ENCODE peak calls at places on chromosomes 6 and 20, in four cellular contexts. Z, J, Q and O are unnamed samples. For H3K4me1, the result is how much of the 10 kb centered on the place peaks cover.

GRCh38 chr6:111922454-111923297 is 49.4 kb upstream of the FYN start:
- DNase-seq in Q (no peak), J (no peak), Z (no peak), O (no peak)

GRCh38 chr20:25706793-25707192 is 10.1 kb upstream of the ZNF337 start:
- DNase-seq in Q (peak), Z (no peak), J (no peak), O (no peak)

GRCh38 chr6:107600936-107601335 is 111.0 kb downstream of the SOBP start:
- DNase-seq in J (peak), Z (no peak), Q (no peak), O (no peak)

GRCh38 chr6:5315883-5316282 is 54.6 kb downstream of the FARS2 start:
- DNase-seq in Z (no peak), J (no peak), Q (no peak), O (no peak)

GRCh38 chr20:52098186-52098585 is 93.4 kb downstream of the ZFP64 start:
- DNase-seq in Q (no peak), Z (no peak), J (no peak), O (no peak)

GRCh38 chr20:62242196-62242595 is 3.9 kb downstream of the OSBPL2 start:
- DNase-seq in Q (no peak), Z (no peak), J (no peak), O (no peak)

GRCh38 chr6:1609662-1610496 is at the start of gene FOXC1:
- DNase-seq in Q (no peak), J (peak), Z (peak), O (no peak)

GRCh38 chr20:50517817-50518154 is 7.6 kb downstream of the PTPN1 start:
- DNase-seq in Q (no peak), J (no peak), Z (no peak), O (peak)

GRCh38 chr6:152318278-152318677 is 318.9 kb downstream of the SYNE1 start:
- DNase-seq in Z (no peak), J (no peak), Q (no peak), O (no peak)

GRCh38 chr20:33667245-33668086 is 723 bp downstream of the ACTL10 start:
- DNase-seq in Z (peak), J (peak), Q (peak), O (peak)

GRCh38 chr6:119303164-119303887 is 46.2 kb downstream of the MAN1A1 start:
- DNase-seq in Q (no peak), Z (no peak), J (no peak), O (no peak)

GRCh38 chr20:3128585-3128984 is 31.1 kb downstream of the FASTKD5 start:
- DNase-seq in Q (no peak), J (no peak), Z (no peak), O (no peak)

GRCh38 chr6:139443226-139444112 is 69.0 kb upstream of the CITED2 start:
- DNase-seq in Q (no peak), Z (no peak), J (no peak), O (no peak)

GRCh38 chr6:141406761-141407160 is 726.0 kb upstream of the GJE1 start:
- DNase-seq in Z (no peak), Q (no peak), J (no peak), O (no peak)

GRCh38 chr6:134636221-134636830 is 313.6 kb downstream of the ALDH8A1 start:
- DNase-seq in J (peak), Q (peak), Z (no peak), O (no peak)

GRCh38 chr20:9534025-9534424 is 19.6 kb downstream of the LAMP5 start:
- DNase-seq in J (no peak), Z (no peak), Q (no peak), O (no peak)

GRCh38 chr20:1427457-1428054 is 34.7 kb upstream of the FKBP1A start:
- DNase-seq in J (no peak), Z (no peak), Q (no peak), O (no peak)

GRCh38 chr6:10540073-10540746 is 19.1 kb downstream of the GCNT2 start:
- DNase-seq in J (no peak), Q (no peak), Z (no peak), O (no peak)

GRCh38 chr6:151136141-151136755 is 103.5 kb upstream of the AKAP12 start:
- DNase-seq in J (no peak), Z (peak), Q (no peak), O (no peak)

GRCh38 chr6:70270287-70271005 is 32.4 kb downstream of the COL9A1 start:
- DNase-seq in J (no peak), Q (no peak), Z (no peak), O (no peak)

GRCh38 chr6:45052325-45052724 is 275.8 kb upstream of the RUNX2 start:
- DNase-seq in J (no peak), Z (no peak), Q (no peak), O (no peak)

GRCh38 chr6:17932362-17932852 is 55.0 kb downstream of the KIF13A start:
- DNase-seq in Z (peak), Q (no peak), J (peak), O (no peak)

GRCh38 chr6:15481892-15482291 is 180.9 kb downstream of the DTNBP1 start:
- DNase-seq in Q (no peak), J (no peak), Z (no peak), O (no peak)

GRCh38 chr6:1595271-1596087 is 14.2 kb upstream of the FOXC1 start:
- DNase-seq in Q (no peak), J (no peak), Z (no peak), O (no peak)

GRCh38 chr20:63519765-63520593 is 586 bp upstream of the PPDPF start:
- DNase-seq in Z (peak), J (no peak), Q (no peak), O (peak)

GRCh38 chr6:123074616-123075015 is 78.6 kb downstream of the CLVS2 start:
- DNase-seq in Q (no peak), Z (no peak), J (no peak), O (no peak)

GRCh38 chr6:139637766-139638165 is 263.3 kb upstream of the CITED2 start:
- DNase-seq in Z (no peak), J (no peak), Q (no peak), O (no peak)

GRCh38 chr20:42706762-42707161 is 482.9 kb downstream of the PTPRT start:
- DNase-seq in Q (no peak), Z (no peak), J (no peak), O (no peak)

GRCh38 chr6:25834950-25835349 is 3.1 kb upstream of the SLC17A1 start:
- DNase-seq in Q (no peak), J (no peak), Z (no peak), O (no peak)
- H3K4me1 ChIP-seq in Q (under half), J (under half), Z (under half), O (under half)

GRCh38 chr6:165611294-165611693 is 51.7 kb downstream of the PDE10A start:
- DNase-seq in Q (no peak), Z (no peak), J (no peak), O (no peak)

GRCh38 chr6:165616116-165616515 is 46.9 kb downstream of the PDE10A start:
- DNase-seq in Z (no peak), J (no peak), Q (no peak), O (no peak)

GRCh38 chr6:165618241-165618640 is 44.8 kb downstream of the PDE10A start:
- DNase-seq in Z (no peak), Q (no peak), J (no peak), O (no peak)

GRCh38 chr6:165617528-165617927 is 45.5 kb downstream of the PDE10A start:
- DNase-seq in Z (no peak), J (peak), Q (no peak), O (no peak)

GRCh38 chr6:165615629-165616028 is 47.4 kb downstream of the PDE10A start:
- DNase-seq in Q (no peak), Z (peak), J (no peak), O (no peak)
- H3K27ac ChIP-seq in Q (no peak), Z (peak), J (no peak), O (no peak)

DNA sequence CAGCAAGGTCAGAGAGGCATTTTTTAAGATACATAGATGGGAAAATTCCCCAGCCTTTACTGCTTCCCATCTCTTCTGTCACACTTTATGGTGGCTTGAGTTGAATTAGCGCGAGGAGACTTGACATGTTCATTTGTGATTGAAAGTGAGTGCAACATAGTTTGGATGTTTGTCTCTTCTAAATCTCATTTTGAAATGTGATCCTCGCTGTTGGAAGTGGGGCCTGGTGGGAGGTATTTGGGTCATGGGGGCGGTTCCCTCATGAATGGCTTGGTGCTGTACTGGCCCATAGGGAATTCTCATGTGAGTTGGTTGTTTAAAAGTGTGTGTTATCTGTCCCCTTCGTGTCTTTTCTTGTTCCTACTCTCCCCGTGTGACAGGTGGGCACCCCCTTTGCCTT is 237.2 kb downstream of the CDKAL1 start:
- DNase-seq in Z (no peak), Q (no peak), J (no peak), O (no peak)
- H3K4me3 ChIP-seq in Z (no peak), Q (no peak), J (no peak), O (no peak)

DNA sequence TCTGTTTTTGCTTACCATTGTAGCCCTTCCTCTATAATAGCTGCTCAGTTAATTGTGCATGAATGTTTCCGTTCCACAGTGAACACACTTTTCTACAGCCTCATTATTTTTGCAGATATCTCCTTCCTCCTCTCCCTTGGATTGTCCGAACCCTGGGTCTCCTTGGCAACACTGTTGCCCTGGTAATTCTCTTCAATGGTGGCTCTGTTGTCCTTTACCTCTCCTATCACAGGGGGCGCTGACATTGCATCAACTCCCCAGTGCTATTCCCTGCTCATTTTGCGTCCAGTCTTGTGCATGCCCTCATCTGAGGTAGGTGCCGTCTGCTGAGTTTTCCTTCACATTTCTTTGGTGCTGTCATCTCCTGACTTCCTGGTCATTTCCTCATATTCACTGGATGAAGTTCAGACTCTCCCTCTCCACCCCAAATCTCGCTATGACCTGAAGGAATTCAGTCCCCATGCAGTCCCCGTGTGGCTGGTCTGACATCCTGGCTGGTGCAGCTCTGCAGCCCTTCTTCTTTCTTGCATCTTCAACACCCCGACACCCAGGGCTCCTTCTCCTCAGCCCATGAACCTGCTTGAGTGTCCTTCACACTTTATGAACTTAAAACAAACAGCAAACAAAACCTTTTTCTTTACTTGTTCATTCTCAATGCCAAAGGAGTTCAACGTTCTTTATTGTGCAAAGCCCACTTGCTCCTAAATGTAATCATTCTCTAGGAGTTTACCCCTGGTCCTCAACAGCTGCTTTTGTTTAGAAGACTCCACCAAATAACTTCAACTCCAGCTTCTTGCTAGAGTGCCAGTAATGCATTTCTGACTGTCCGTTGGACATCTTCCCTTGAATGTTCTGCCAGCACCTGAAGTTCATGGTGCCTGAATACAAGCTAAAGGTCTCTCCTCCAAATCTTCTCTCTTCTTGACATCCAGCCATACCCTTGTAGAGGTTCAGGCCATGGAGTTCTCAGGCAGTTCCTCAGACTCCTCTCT is 21.3 kb downstream of the PHACTR2 start:
- DNase-seq in Z (no peak), J (no peak), Q (no peak), O (no peak)
- H3K4me1 ChIP-seq in Z (under half), J (half or more), Q (under half), O (under half)

GRCh38 chr20:31516651-31517050 is 2.4 kb downstream of the HM13 start:
- DNase-seq in Q (no peak), J (no peak), Z (no peak), O (no peak)
- H3K27ac ChIP-seq in Q (peak), J (peak), Z (no peak), O (peak)

GRCh38 chr6:2990932-2991506 is 8.7 kb upstream of the NQO2 start:
- DNase-seq in Q (no peak), J (no peak), Z (no peak), O (peak)
- H3K4me3 ChIP-seq in Q (peak), J (no peak), Z (peak), O (peak)

GRCh38 chr6:79094938-79095337 is 16.9 kb upstream of the PHIP start:
- DNase-seq in Z (no peak), J (no peak), Q (no peak), O (no peak)
- H3K4me1 ChIP-seq in Z (under half), J (under half), Q (under half), O (under half)